ENCODE peak calls at places on chromosomes 2 and 18, in four cellular contexts. K is endothelial cell of umbilical vein, U is IMR-90, T is K562. Q is an unnamed sample.

GRCh38 chr2:156340818-156341481 is 8.4 kb upstream of the NR4A2 start:
- DNase-seq in U (peak), K (no peak), T (no peak), Q (no peak)

GRCh38 chr18:10226971-10227370 is 227.5 kb upstream of the APCDD1 start:
- DNase-seq in T (no peak), U (no peak), K (no peak), Q (no peak)

GRCh38 chr2:70714141-70714905 is 53.7 kb downstream of the ADD2 start:
- DNase-seq in K (no peak), U (no peak), T (no peak), Q (no peak)

GRCh38 chr2:106977707-106978106 is 91.7 kb upstream of the ST6GAL2 start:
- DNase-seq in U (peak), K (no peak), T (no peak), Q (no peak)

GRCh38 chr2:59266453-59266852 is 1025.3 kb upstream of the FANCL start:
- DNase-seq in U (no peak), K (no peak), T (no peak), Q (no peak)

GRCh38 chr2:126117886-126118285 is 538.1 kb upstream of the GYPC start:
- DNase-seq in K (no peak), T (no peak), U (no peak), Q (no peak)

GRCh38 chr2:236342951-236343350 is 78.7 kb upstream of the ASB18 start:
- DNase-seq in K (no peak), T (no peak), U (no peak), Q (no peak)

GRCh38 chr2:75582840-75583239 is 22.1 kb upstream of the EVA1A start:
- DNase-seq in U (peak), T (no peak), K (no peak), Q (no peak)

GRCh38 chr2:200302940-200303727 is 3.4 kb upstream of the SPATS2L start:
- DNase-seq in U (peak), K (no peak), T (no peak), Q (no peak)

GRCh38 chr2:152506843-152507242 is 171.9 kb downstream of the FMNL2 start:
- DNase-seq in U (peak), T (no peak), K (peak), Q (peak)

GRCh38 chr2:128602038-128602698 is 283.5 kb upstream of the HS6ST1 start:
- DNase-seq in T (no peak), K (no peak), U (no peak), Q (no peak)

GRCh38 chr2:227191367-227191766 is 26.9 kb downstream of the COL4A3 start:
- DNase-seq in K (no peak), U (peak), T (peak), Q (no peak)

GRCh38 chr2:11644293-11644692 is 25.7 kb downstream of the NTSR2 start:
- DNase-seq in T (no peak), U (no peak), K (no peak), Q (no peak)

GRCh38 chr2:227033471-227034148 is 130.4 kb downstream of the COL4A4 start:
- DNase-seq in U (peak), K (no peak), T (peak), Q (no peak)

GRCh38 chr2:104406273-104406726 is 447.6 kb upstream of the POU3F3 start:
- DNase-seq in T (no peak), U (no peak), K (no peak), Q (no peak)

GRCh38 chr2:134217924-134218323 is 35.9 kb upstream of the MGAT5 start:
- DNase-seq in U (peak), K (no peak), T (no peak), Q (no peak)

GRCh38 chr2:144546933-144547332 is 27.0 kb upstream of the ZEB2 start:
- DNase-seq in T (no peak), K (peak), U (peak), Q (no peak)

GRCh38 chr2:222572264-222572721 is 83.6 kb downstream of the FARSB start:
- DNase-seq in K (no peak), U (no peak), T (no peak), Q (no peak)

GRCh38 chr2:119795309-119796303 is 35.9 kb downstream of the PTPN4 start:
- DNase-seq in U (no peak), K (no peak), T (no peak), Q (no peak)

DNA sequence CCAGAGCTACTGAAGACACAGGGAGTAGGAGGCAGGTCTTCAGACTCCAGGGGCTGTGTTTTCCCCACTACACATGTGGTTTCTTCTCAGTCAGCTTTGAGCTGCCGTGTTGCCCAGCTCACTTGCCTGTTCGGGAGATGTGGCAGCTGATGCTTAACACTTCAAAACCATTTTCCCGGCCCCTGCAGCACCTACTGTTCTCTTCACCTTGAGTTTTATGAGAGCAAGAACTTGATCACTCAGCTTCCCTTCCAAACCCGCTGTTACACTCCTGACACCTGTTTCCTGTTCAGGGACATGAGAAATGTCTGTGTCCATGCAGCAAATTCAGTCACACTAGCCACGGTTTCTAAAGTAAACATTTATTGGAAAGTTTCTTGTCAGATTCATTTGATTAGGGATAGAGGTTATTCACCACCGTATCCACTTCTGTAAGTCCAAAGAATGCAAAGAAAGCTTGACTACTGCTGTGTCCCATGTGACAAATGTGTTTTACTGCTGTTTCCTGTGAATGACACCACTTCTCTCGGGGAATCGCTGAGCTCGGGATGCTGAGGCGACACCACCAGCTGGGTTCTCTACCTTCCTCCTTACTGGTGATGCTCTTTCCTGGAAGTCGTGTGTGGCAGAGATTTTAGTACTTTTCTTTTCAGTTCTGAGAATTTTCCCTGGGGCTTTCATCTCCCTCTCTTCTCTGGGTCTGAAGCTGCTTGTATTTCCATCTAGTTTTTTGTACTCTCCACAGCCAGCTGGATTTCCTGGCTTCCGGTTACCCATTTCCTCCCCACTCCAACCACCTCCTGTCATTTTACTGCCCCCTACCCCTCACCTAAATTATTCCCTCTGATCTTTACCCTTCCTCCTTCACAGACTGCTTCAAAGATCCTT is 91.7 kb downstream of the KLF7 start:
- DNase-seq in K (peak), T (no peak), U (peak), Q (no peak)
- TF ChIP-seq FOS in K (no peak), T (no peak), U (no peak), Q (no peak)

GRCh38 chr18:29418136-29418535 is 1241.2 kb upstream of the CDH2 start:
- DNase-seq in T (no peak), U (peak), K (no peak), Q (no peak)
- TF ChIP-seq FOS in T (no peak), U (no peak), K (no peak), Q (no peak)

GRCh38 chr2:30222636-30223360 is 8.5 kb upstream of the LBH start:
- DNase-seq in U (no peak), K (no peak), T (no peak), Q (no peak)

GRCh38 chr2:30222031-30222430 is 9.3 kb upstream of the LBH start:
- DNase-seq in U (no peak), T (no peak), K (no peak), Q (no peak)

GRCh38 chr2:30224147-30224546 is 7.2 kb upstream of the LBH start:
- DNase-seq in U (no peak), T (no peak), K (no peak), Q (no peak)

GRCh38 chr2:30225131-30225762 is 6.1 kb upstream of the LBH start:
- DNase-seq in U (peak), T (no peak), K (peak), Q (no peak)

DNA sequence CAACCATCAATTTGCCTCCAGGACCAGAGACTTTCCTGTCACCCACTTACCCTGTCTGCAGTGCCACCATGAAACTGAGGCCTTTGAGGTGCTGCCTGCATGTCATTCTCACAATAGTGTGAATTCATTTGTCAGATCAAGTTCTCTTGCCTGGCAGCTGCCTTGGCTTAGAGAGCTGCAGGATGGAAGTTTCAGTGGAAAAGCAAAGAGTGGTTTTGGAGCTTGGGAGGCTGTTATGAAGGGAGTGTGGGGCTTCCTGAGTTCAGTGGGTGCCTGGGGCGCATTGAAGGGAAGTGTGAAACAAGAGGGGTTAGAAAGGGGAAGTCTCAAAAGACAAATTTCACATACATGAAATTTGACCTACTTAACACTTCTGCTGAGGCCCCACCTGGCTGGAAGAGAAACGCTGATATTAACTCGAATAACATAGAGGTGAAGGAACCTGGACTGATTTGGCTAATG is 7.9 kb upstream of the LBH start:
- DNase-seq in K (no peak), U (no peak), T (no peak), Q (peak)
- TF ChIP-seq FOS in K (no peak), U (no peak), T (no peak), Q (no peak)

GRCh38 chr2:143083636-143084035 is 45.6 kb upstream of the ARHGAP15 start:
- DNase-seq in K (peak), T (no peak), U (peak), Q (no peak)
- TF ChIP-seq FOS in K (peak), T (no peak), U (peak), Q (no peak)

DNA sequence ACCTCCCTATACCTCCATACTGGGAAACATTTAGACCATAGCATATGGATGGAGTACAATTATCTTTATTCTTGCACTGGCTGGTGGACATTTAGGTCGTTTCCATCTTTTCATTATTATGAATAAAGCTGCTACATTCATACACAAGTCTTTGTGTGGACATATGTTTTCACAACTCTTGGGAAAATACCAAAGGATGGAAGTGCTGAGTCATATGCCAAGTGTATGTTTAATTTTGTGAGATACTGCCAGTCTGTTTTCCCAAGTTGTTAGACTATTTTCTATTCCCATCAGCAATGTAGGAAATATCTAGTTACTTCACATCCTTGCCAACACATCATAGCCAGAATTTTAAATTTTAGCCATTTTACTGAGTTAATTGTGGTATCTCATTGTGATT is 91.5 kb downstream of the GALNT13 start:
- DNase-seq in T (no peak), U (no peak), K (no peak), Q (no peak)
- TF ChIP-seq FOS in T (no peak), U (no peak), K (no peak), Q (no peak)

DNA sequence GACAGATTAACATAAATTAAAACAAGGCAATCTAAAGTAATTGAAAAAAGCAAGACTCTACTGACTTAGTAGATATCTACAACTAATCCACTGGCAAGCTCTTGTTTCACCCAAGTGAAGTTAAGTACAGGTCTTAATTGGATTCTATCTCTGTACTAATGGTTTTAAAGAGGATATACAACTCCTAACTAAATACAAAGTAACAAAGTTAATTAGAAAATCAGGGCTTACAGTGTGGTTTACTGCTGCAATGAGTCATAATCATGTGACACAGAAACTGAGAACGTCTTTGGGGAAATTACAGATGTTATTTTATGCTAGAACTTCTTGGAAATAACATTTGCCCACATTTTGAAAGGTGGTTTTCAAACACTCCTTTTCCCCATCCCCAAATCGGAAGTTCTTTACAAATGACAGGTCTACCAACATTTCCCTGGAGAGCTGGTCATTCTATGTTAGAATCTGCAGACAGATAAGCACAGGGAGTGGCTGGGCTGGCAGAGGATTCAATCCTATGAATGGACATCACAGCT is 245.3 kb downstream of the STK39 start:
- DNase-seq in K (peak), U (peak), T (no peak), Q (peak)
- TF ChIP-seq FOS in K (peak), U (peak), T (no peak), Q (no peak)

DNA sequence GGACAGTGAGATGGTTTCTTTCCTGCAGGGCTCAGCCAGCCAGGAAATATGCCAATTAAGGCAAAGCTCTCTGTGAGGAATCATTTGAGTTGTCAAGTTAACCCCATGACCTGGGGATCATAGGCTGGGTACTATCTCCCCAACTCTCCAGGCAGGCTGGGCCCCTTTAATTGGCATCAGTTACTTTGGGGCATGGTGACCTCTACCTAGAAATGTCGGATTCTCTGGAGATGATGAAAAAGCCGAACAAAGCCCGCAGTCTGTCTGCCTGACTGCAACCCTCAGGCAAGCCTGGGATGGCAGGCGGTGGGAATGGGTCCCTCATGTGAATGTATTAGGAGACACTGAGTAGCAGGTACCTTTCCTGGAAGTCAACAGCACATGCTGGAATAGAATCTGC is 193.5 kb upstream of the SMAD2 start:
- DNase-seq in K (no peak), T (no peak), U (no peak), Q (no peak)
- TF ChIP-seq FOS in K (no peak), T (no peak), U (no peak), Q (no peak)

DNA sequence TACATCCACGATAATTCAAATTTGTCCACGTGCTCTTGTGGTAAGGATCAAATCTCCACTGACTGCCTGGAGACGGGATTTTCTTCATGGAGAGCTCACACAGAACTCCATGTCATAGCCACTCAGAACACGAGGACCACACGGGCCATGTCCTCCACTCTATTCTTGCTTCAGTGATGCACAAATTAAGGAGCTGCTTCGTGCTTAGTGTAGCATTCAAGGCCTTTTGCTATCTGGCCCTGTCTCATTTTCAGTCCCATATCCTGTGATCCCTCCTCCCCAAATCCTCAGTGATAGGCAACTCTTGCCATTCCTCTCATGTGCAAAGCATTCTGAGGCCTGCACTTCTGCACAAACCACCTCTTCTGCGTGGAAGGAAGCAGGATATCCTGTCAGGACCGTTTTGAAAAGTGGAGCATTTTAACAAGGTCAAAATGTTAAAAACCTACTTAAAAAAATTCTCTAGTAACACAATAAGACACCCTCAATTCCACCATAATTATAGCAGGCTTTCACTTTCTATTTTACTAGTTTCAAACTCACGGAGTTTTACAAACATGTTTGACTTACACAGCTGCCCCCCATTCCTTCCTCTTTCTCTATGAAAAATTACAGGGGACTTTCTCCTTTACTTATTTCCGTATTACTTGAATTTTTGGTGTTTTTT is 35.2 kb downstream of the ST3GAL5 start:
- DNase-seq in K (peak), U (no peak), T (no peak), Q (peak)
- TF ChIP-seq FOS in K (no peak), U (no peak), T (no peak), Q (no peak)

DNA sequence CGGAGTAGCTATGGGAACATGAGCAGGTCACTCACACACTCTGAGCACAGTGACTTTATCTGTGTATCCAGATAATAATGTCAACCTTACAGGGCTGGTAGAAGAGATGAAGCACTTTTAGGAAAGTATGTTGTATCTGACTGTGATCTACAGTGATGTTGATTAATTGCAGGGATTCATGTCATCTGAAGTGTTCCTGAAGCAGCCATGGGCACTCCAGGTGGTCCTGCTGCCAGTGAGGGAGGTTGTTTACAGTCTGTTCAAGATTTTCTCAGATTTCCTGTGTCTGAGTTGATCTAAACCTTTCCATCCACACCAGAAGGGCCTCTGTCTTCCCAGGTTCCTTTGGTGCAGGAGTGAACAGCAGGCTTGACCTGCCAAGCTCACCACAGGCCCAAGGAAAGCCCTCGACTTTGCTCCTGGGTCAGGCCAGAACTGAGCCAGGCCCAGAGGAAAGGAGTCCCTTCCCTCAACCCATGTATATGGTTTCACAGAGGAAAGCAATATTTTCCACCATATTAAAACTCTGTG is 28.1 kb downstream of the KIAA2012 start:
- DNase-seq in K (no peak), T (no peak), U (no peak), Q (no peak)
- TF ChIP-seq FOS in K (no peak), T (no peak), U (no peak), Q (no peak)